ENCODE peak calls at places on chromosomes 4 and X, in ten cellular contexts. One of them, this sample, is unnamed.

GRCh38 chrX:38987135-38987780 is 186.0 kb downstream of the MID1IP1 start:
- DNase-seq in body of pancreas: no peak
- DNase-seq in esophagus squamous epithelium: no peak
- DNase-seq in ovary: no peak
- DNase-seq in A549: no peak
- DNase-seq in sigmoid colon: no peak
- DNase-seq in Peyer's patch: no peak
- DNase-seq in stomach: no peak
- DNase-seq in transverse colon: peak
- DNase-seq in uterus: no peak
- DNase-seq in this sample: no peak

GRCh38 chr4:156971168-156971601 is 414 bp downstream of the PDGFC start:
- DNase-seq in body of pancreas: peak
- DNase-seq in esophagus squamous epithelium: no peak
- DNase-seq in ovary: peak
- DNase-seq in A549: no peak
- DNase-seq in sigmoid colon: peak
- DNase-seq in Peyer's patch: peak
- DNase-seq in stomach: peak
- DNase-seq in transverse colon: peak
- DNase-seq in uterus: peak
- DNase-seq in this sample: peak

GRCh38 chr4:158147151-158147550 is 25.7 kb downstream of the GASK1B start:
- DNase-seq in body of pancreas: no peak
- DNase-seq in esophagus squamous epithelium: no peak
- DNase-seq in ovary: no peak
- DNase-seq in A549: no peak
- DNase-seq in sigmoid colon: no peak
- DNase-seq in Peyer's patch: no peak
- DNase-seq in stomach: no peak
- DNase-seq in transverse colon: no peak
- DNase-seq in uterus: no peak
- DNase-seq in this sample: no peak

GRCh38 chrX:151359341-151359740 is 37.7 kb upstream of the VMA21 start:
- DNase-seq in body of pancreas: no peak
- DNase-seq in esophagus squamous epithelium: no peak
- DNase-seq in ovary: no peak
- DNase-seq in A549: no peak
- DNase-seq in sigmoid colon: no peak
- DNase-seq in Peyer's patch: no peak
- DNase-seq in stomach: no peak
- DNase-seq in transverse colon: no peak
- DNase-seq in uterus: no peak
- DNase-seq in this sample: no peak

GRCh38 chr4:20253272-20253798 is 1.6 kb downstream of the SLIT2 start:
- DNase-seq in body of pancreas: no peak
- DNase-seq in esophagus squamous epithelium: no peak
- DNase-seq in ovary: no peak
- DNase-seq in A549: no peak
- DNase-seq in sigmoid colon: peak
- DNase-seq in Peyer's patch: no peak
- DNase-seq in stomach: no peak
- DNase-seq in transverse colon: no peak
- DNase-seq in uterus: peak
- DNase-seq in this sample: peak

GRCh38 chrX:120281761-120282160 is 29.5 kb downstream of the TMEM255A start:
- DNase-seq in body of pancreas: no peak
- DNase-seq in esophagus squamous epithelium: no peak
- DNase-seq in ovary: no peak
- DNase-seq in A549: no peak
- DNase-seq in sigmoid colon: no peak
- DNase-seq in Peyer's patch: no peak
- DNase-seq in stomach: no peak
- DNase-seq in transverse colon: no peak
- DNase-seq in uterus: no peak
- DNase-seq in this sample: no peak

GRCh38 chr4:47838445-47838844 is 578 bp upstream of the CORIN start:
- DNase-seq in body of pancreas: no peak
- DNase-seq in esophagus squamous epithelium: no peak
- DNase-seq in ovary: no peak
- DNase-seq in A549: no peak
- DNase-seq in sigmoid colon: no peak
- DNase-seq in Peyer's patch: no peak
- DNase-seq in stomach: no peak
- DNase-seq in transverse colon: no peak
- DNase-seq in uterus: no peak
- DNase-seq in this sample: no peak

GRCh38 chr4:16626945-16627344 is 271.5 kb downstream of the LDB2 start:
- DNase-seq in body of pancreas: peak
- DNase-seq in esophagus squamous epithelium: no peak
- DNase-seq in ovary: no peak
- DNase-seq in A549: no peak
- DNase-seq in sigmoid colon: no peak
- DNase-seq in Peyer's patch: no peak
- DNase-seq in stomach: no peak
- DNase-seq in transverse colon: no peak
- DNase-seq in uterus: peak
- DNase-seq in this sample: peak

GRCh38 chr4:151865327-151865726 is 104.5 kb upstream of the GATB start:
- DNase-seq in body of pancreas: peak
- DNase-seq in esophagus squamous epithelium: no peak
- DNase-seq in ovary: no peak
- DNase-seq in A549: no peak
- DNase-seq in sigmoid colon: peak
- DNase-seq in Peyer's patch: no peak
- DNase-seq in stomach: peak
- DNase-seq in transverse colon: peak
- DNase-seq in uterus: peak
- DNase-seq in this sample: peak

GRCh38 chrX:120310861-120311631 is at the start of gene TMEM255A:
- DNase-seq in body of pancreas: no peak
- DNase-seq in esophagus squamous epithelium: no peak
- DNase-seq in ovary: peak
- DNase-seq in A549: peak
- DNase-seq in sigmoid colon: peak
- DNase-seq in Peyer's patch: no peak
- DNase-seq in stomach: no peak
- DNase-seq in transverse colon: no peak
- DNase-seq in uterus: peak
- DNase-seq in this sample: peak

GRCh38 chrX:3815896-3816664 is 102.6 kb upstream of the PRKX start:
- DNase-seq in body of pancreas: peak
- DNase-seq in esophagus squamous epithelium: peak
- DNase-seq in ovary: peak
- DNase-seq in A549: peak
- DNase-seq in sigmoid colon: peak
- DNase-seq in Peyer's patch: peak
- DNase-seq in stomach: peak
- DNase-seq in transverse colon: peak
- DNase-seq in uterus: peak
- DNase-seq in this sample: peak
- TF ChIP-seq POLR2A in body of pancreas: peak
- TF ChIP-seq POLR2A in esophagus squamous epithelium: no peak
- TF ChIP-seq POLR2A in ovary: no peak
- TF ChIP-seq POLR2A in A549: no peak
- TF ChIP-seq POLR2A in sigmoid colon: no peak
- TF ChIP-seq POLR2A in Peyer's patch: no peak
- TF ChIP-seq POLR2A in stomach: no peak
- TF ChIP-seq POLR2A in transverse colon: peak
- TF ChIP-seq POLR2A in uterus: no peak
- TF ChIP-seq POLR2A in this sample: no peak

DNA sequence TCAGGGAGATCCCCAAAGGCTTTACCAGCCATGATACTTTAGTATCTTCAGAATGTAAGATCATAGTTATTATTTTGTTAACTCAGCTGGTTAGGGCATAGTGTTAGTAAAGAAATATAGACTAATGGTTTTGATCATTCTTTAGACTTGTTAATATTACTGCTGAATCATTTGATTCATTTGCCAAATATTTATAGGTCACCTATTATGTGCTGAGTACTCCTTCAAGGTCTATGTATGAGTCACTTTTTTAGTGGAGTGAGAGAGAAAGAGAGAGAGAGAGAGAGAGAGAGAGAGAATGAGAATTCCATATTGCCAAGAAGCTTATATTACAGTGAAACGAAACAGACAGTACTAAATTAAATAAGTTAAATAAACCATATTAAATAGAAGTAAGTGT is 110.3 kb downstream of the UBE2NL start:
- DNase-seq in body of pancreas: no peak
- DNase-seq in esophagus squamous epithelium: no peak
- DNase-seq in ovary: no peak
- DNase-seq in A549: no peak
- DNase-seq in sigmoid colon: no peak
- DNase-seq in Peyer's patch: no peak
- DNase-seq in stomach: no peak
- DNase-seq in transverse colon: no peak
- DNase-seq in uterus: no peak
- DNase-seq in this sample: no peak
- TF ChIP-seq CTCF in body of pancreas: no peak
- TF ChIP-seq CTCF in esophagus squamous epithelium: no peak
- TF ChIP-seq CTCF in ovary: no peak
- TF ChIP-seq CTCF in A549: no peak
- TF ChIP-seq CTCF in sigmoid colon: no peak
- TF ChIP-seq CTCF in Peyer's patch: no peak
- TF ChIP-seq CTCF in stomach: no peak
- TF ChIP-seq CTCF in transverse colon: no peak
- TF ChIP-seq CTCF in uterus: no peak
- TF ChIP-seq CTCF in this sample: no peak

GRCh38 chr4:184825394-184826314 is at the start of gene ACSL1:
- DNase-seq in body of pancreas: peak
- DNase-seq in esophagus squamous epithelium: peak
- DNase-seq in ovary: peak
- DNase-seq in A549: peak
- DNase-seq in sigmoid colon: peak
- DNase-seq in Peyer's patch: peak
- DNase-seq in stomach: peak
- DNase-seq in transverse colon: peak
- DNase-seq in uterus: peak
- DNase-seq in this sample: peak
- TF ChIP-seq POLR2A in body of pancreas: peak
- TF ChIP-seq POLR2A in esophagus squamous epithelium: no peak
- TF ChIP-seq POLR2A in ovary: no peak
- TF ChIP-seq POLR2A in A549: peak
- TF ChIP-seq POLR2A in sigmoid colon: no peak
- TF ChIP-seq POLR2A in Peyer's patch: no peak
- TF ChIP-seq POLR2A in stomach: no peak
- TF ChIP-seq POLR2A in transverse colon: peak
- TF ChIP-seq POLR2A in uterus: peak
- TF ChIP-seq POLR2A in this sample: peak

GRCh38 chrX:112822892-112823291 is 17.7 kb downstream of the AMOT start:
- DNase-seq in body of pancreas: no peak
- DNase-seq in esophagus squamous epithelium: no peak
- DNase-seq in ovary: no peak
- DNase-seq in A549: peak
- DNase-seq in sigmoid colon: no peak
- DNase-seq in Peyer's patch: no peak
- DNase-seq in stomach: no peak
- DNase-seq in transverse colon: no peak
- DNase-seq in uterus: no peak
- DNase-seq in this sample: no peak
- TF ChIP-seq CTCF in body of pancreas: no peak
- TF ChIP-seq CTCF in esophagus squamous epithelium: no peak
- TF ChIP-seq CTCF in ovary: no peak
- TF ChIP-seq CTCF in A549: no peak
- TF ChIP-seq CTCF in sigmoid colon: no peak
- TF ChIP-seq CTCF in Peyer's patch: no peak
- TF ChIP-seq CTCF in stomach: no peak
- TF ChIP-seq CTCF in transverse colon: no peak
- TF ChIP-seq CTCF in uterus: no peak
- TF ChIP-seq CTCF in this sample: no peak

DNA sequence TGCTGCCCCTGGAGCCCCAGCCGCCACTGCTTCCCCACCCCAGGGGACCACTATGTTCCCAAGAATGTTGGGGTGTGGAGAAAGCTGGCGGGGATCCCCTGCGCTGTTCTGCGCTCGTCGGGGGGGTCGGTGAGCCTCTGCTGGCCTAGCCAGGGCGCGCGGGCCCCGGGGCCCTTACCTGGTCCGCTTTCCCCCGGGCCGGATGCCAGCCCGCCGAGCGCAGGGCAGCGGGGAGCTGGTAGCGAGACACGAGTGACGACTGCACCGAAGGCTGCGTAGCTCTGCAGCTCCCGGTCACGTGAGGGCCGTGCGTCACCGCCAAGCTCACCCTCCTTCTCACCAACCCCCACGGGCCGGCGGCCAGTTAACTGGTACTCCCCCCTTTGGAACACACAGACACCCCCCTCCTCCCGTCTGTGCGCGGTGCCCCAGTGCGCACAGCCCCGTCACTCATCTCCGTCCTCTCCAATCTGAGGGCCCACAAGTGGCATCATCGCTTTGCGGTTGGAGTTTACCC is at the start of gene BEX1:
- DNase-seq in body of pancreas: peak
- DNase-seq in esophagus squamous epithelium: no peak
- DNase-seq in ovary: peak
- DNase-seq in A549: no peak
- DNase-seq in sigmoid colon: peak
- DNase-seq in Peyer's patch: peak
- DNase-seq in stomach: peak
- DNase-seq in transverse colon: peak
- DNase-seq in uterus: peak
- DNase-seq in this sample: peak
- TF ChIP-seq POLR2A in body of pancreas: peak
- TF ChIP-seq POLR2A in esophagus squamous epithelium: no peak
- TF ChIP-seq POLR2A in ovary: peak
- TF ChIP-seq POLR2A in A549: no peak
- TF ChIP-seq POLR2A in sigmoid colon: no peak
- TF ChIP-seq POLR2A in Peyer's patch: no peak
- TF ChIP-seq POLR2A in stomach: no peak
- TF ChIP-seq POLR2A in transverse colon: no peak
- TF ChIP-seq POLR2A in uterus: peak
- TF ChIP-seq POLR2A in this sample: no peak

DNA sequence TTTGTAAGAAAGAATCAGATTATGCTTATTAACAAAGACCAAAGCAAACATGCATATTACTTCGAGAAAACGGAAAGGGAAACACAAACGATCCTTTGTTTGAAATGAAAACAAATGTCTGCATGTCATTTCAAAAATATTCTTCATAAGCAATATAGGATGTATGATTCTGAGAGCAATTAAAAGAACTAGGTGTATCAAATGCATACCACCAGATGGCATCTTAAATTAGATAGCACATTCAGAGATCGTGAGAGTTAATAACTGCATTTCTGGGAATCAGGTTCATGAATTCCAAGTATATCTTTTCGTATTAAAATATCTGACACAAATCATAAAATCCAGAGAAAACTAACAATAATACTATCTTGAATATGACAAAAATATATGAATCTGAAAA is 159.5 kb downstream of the PPP3CA start:
- DNase-seq in body of pancreas: no peak
- DNase-seq in esophagus squamous epithelium: no peak
- DNase-seq in ovary: no peak
- DNase-seq in A549: peak
- DNase-seq in sigmoid colon: no peak
- DNase-seq in Peyer's patch: no peak
- DNase-seq in stomach: no peak
- DNase-seq in transverse colon: no peak
- DNase-seq in uterus: no peak
- DNase-seq in this sample: no peak
- TF ChIP-seq CTCF in body of pancreas: peak
- TF ChIP-seq CTCF in esophagus squamous epithelium: peak
- TF ChIP-seq CTCF in ovary: no peak
- TF ChIP-seq CTCF in A549: peak
- TF ChIP-seq CTCF in sigmoid colon: no peak
- TF ChIP-seq CTCF in Peyer's patch: peak
- TF ChIP-seq CTCF in stomach: no peak
- TF ChIP-seq CTCF in transverse colon: peak
- TF ChIP-seq CTCF in uterus: no peak
- TF ChIP-seq CTCF in this sample: peak

This sample was measured in heart left ventricle.